ENCODE peak calls at places on chromosomes 13 and 19, in seven cellular contexts. D is tibial nerve, X is nephron progenitor cell, U is fibroblast of pulmonary artery, T is kidney epithelial cell, S is thoracic aorta, K is HFF-Myc. A is an unnamed sample.
A peak's percentile ranks its signal among the peaks of the same experiment; 100 is the strongest.

GRCh38 chr19:13781547-13781946 is 7.3 kb downstream of the C19orf53 start:
- DNase-seq in K (peak; percentile 63), X (peak; percentile 53), U (peak; percentile 90), D (peak; percentile 75), S (peak; percentile 77), T (no peak), A (no peak)

GRCh38 chr19:50968709-50969412 is 530 bp downstream of the KLK6 start:
- DNase-seq in K (no peak), D (no peak), U (peak; percentile 10), S (no peak), T (no peak), X (peak; percentile 68), A (no peak)

GRCh38 chr13:50376895-50377575 is 361.8 kb downstream of the KCNRG start:
- DNase-seq in D (no peak), X (no peak), T (no peak), U (no peak), K (no peak), S (no peak), A (no peak)

GRCh38 chr19:12913871-12914690 is 5.0 kb downstream of the SYCE2 start:
- DNase-seq in K (no peak), T (no peak), D (peak; percentile 39), X (no peak), U (peak; percentile 62), S (no peak), A (no peak)

GRCh38 chr13:20964904-20965303 is 62.4 kb upstream of the XPO4 start:
- DNase-seq in D (no peak), S (no peak), K (no peak), X (no peak), U (no peak), T (peak; percentile 49), A (no peak)

GRCh38 chr19:35170359-35171061 is 16.0 kb downstream of the FXYD5 start:
- DNase-seq in X (no peak), K (no peak), D (peak; percentile 28), S (no peak), U (peak; percentile 28), T (no peak), A (peak; percentile 65)

GRCh38 chr13:27634231-27634630 is 12.5 kb downstream of the POLR1D start:
- DNase-seq in T (no peak), D (no peak), U (no peak), K (no peak), X (no peak), S (no peak), A (no peak)

GRCh38 chr19:55640043-55640576 is 692 bp upstream of the ZNF580 start:
- DNase-seq in X (no peak), K (no peak), T (no peak), S (no peak), U (peak; percentile 78), D (peak; percentile 35), A (no peak)

GRCh38 chr13:33126909-33127607 is 110.8 kb downstream of the KL start:
- DNase-seq in K (no peak), S (no peak), U (peak; percentile 22), T (no peak), D (no peak), X (no peak), A (no peak)

GRCh38 chr13:46307554-46307953 is 79.5 kb downstream of the RUBCNL start:
- DNase-seq in S (no peak), T (no peak), U (peak; percentile 10), X (no peak), D (no peak), K (no peak), A (no peak)

GRCh38 chr19:49127674-49128544 is 8.6 kb downstream of the PPFIA3 start:
- DNase-seq in T (peak; percentile 71), K (peak; percentile 83), D (peak; percentile 91), U (peak; percentile 97), S (peak; percentile 83), X (peak; percentile 97), A (peak; percentile 99)

GRCh38 chr19:7983286-7983950 is 22.0 kb downstream of the ELAVL1 start:
- DNase-seq in S (no peak), U (no peak), K (no peak), T (no peak), D (no peak), X (no peak), A (no peak)

GRCh38 chr13:113647351-113648217 is 10.4 kb downstream of the ATP4B start:
- DNase-seq in S (peak; percentile 60), D (peak; percentile 77), K (peak; percentile 1), U (peak; percentile 64), X (no peak), T (peak; percentile 31), A (peak; percentile 96)

GRCh38 chr19:35377656-35378055 is 6.8 kb downstream of the GPR42 start:
- DNase-seq in U (no peak), X (no peak), S (no peak), D (no peak), T (no peak), K (no peak), A (peak; percentile 25)

GRCh38 chr13:25085125-25085742 is 10.7 kb upstream of the PABPC3 start:
- DNase-seq in X (peak; percentile 36), T (peak; percentile 10), K (peak; percentile 3), U (peak; percentile 49), S (no peak), D (peak; percentile 54), A (no peak)

GRCh38 chr13:73274147-73274546 is 215.3 kb downstream of the KLF5 start:
- DNase-seq in S (no peak), X (no peak), U (peak; percentile 5), K (no peak), T (no peak), D (no peak), A (no peak)

GRCh38 chr13:73272831-73273230 is 214.0 kb downstream of the KLF5 start:
- DNase-seq in K (no peak), D (no peak), X (no peak), S (no peak), U (no peak), T (no peak), A (no peak)

GRCh38 chr13:73273276-73273675 is 214.5 kb downstream of the KLF5 start:
- DNase-seq in T (no peak), D (no peak), X (no peak), U (no peak), S (no peak), K (no peak), A (no peak)

GRCh38 chr13:73273737-73274136 is 214.9 kb downstream of the KLF5 start:
- DNase-seq in K (peak; percentile 51), X (no peak), S (no peak), U (peak; percentile 71), T (peak; percentile 92), D (no peak), A (no peak)

DNA sequence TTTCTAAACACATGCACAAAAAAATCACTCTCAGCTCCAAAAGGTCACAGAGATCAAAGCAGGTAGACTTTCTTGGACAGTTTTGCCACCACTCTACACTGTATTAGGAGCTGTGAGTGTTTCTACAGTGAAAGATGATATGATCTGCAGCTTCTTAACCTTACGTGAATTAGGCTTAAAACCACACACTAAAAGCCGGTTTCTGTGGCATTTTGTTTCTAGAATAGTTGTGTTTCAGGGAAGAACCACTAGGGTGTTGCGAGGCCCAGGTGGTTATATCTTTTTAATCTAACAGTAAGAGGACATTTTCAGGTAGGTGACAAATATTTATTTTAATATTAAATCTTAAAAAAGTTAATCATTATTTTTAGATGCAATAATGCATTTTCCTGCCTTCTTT is 216.4 kb downstream of the KLF5 start:
- DNase-seq in S (no peak), D (no peak), T (no peak), K (no peak), X (no peak), U (no peak), A (no peak)
- TF ChIP-seq CTCF in S (no peak), D (no peak), T (no peak), K (no peak), X (no peak), U (no peak), A (no peak)

GRCh38 chr19:29596885-29597525 is 9.1 kb upstream of the POP4 start:
- DNase-seq in S (no peak), X (peak; percentile 51), U (peak; percentile 52), K (no peak), D (no peak), T (no peak), A (no peak)
- TF ChIP-seq CTCF in S (no peak), X (peak; percentile 62), U (peak; percentile 32), K (peak; percentile 15), D (no peak), T (peak; percentile 33), A (peak; percentile 38)

GRCh38 chr19:19524053-19524452 is 4.7 kb upstream of the YJEFN3 start:
- DNase-seq in S (no peak), X (no peak), U (no peak), K (no peak), T (no peak), D (no peak), A (no peak)
- TF ChIP-seq CTCF in S (no peak), X (no peak), U (no peak), K (no peak), T (no peak), D (no peak), A (no peak)

DNA sequence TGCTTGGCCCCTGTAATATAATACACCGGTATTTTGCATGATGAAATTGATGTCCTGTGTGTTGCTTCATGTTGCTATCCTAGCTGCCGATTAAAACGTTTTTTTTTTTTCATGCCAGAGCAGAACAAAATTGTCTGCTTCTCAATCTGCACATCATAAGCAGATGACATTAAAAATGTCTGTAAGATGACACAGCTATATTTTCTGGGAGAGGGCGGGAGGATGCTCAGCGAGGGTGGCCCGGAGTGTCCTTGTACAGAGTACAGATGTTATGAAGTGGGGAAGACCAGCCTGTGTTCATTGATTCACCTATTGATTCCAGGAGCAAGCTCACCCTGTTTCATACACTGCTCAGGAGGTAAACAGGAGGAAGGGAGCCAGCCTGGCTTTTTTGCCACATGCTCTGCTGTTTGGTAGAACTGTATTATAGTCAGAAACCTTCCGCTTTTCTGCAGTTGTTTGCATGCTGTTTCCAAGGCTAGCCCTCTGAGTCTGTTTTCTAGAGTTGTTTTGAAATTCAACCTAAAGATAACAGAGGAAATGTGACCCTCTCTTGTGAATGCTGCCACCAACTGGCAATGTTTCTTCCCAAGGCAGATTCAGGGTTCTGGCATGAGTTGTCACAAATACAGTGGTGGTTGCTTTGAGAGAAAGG is 4.7 kb upstream of the IRS2 start:
- DNase-seq in D (peak; percentile 41), U (peak; percentile 60), X (no peak), S (no peak), T (no peak), K (no peak), A (no peak)
- TF ChIP-seq CTCF in D (peak; percentile 30), U (peak; percentile 56), X (peak; percentile 44), S (no peak), T (peak; percentile 55), K (peak; percentile 50), A (peak; percentile 72)